ENCODE peak calls at places on chromosome 13, in seven cellular contexts. C, I, M, R, F, L and A are unnamed samples.

GRCh38 chr13:56561327-56561726 is 579.4 kb upstream of the PRR20A start:
- DNase-seq in I (peak; percentile 2), M (peak; percentile 5), R (no peak), C (no peak), L (no peak), F (peak; percentile 18), A (peak; percentile 50)

GRCh38 chr13:47081850-47082249 is 185.0 kb upstream of the HTR2A start:
- DNase-seq in I (no peak), L (no peak), F (no peak), R (no peak), M (no peak), C (no peak), A (no peak)

GRCh38 chr13:78826936-78827335 is 168.0 kb upstream of the OBI1 start:
- DNase-seq in F (no peak), L (no peak), C (no peak), I (no peak), R (no peak), M (no peak), A (no peak)

GRCh38 chr13:99357149-99357596 is 50.0 kb upstream of the GPR183 start:
- DNase-seq in I (no peak), M (no peak), F (no peak), L (no peak), R (no peak), C (no peak), A (no peak)

GRCh38 chr13:111204438-111205177 is 89.5 kb downstream of the ARHGEF7 start:
- DNase-seq in F (peak; percentile 42), I (no peak), L (peak; percentile 71), C (no peak), M (peak; percentile 75), R (no peak), A (no peak)

GRCh38 chr13:33280923-33281322 is 4.6 kb downstream of the STARD13 start:
- DNase-seq in M (no peak), F (no peak), R (no peak), L (no peak), I (no peak), C (no peak), A (no peak)

GRCh38 chr13:46126552-46127171 is 21.8 kb upstream of the CPB2 start:
- DNase-seq in F (peak; percentile 91), L (peak; percentile 81), I (peak; percentile 75), R (peak; percentile 8), C (peak; percentile 59), M (peak; percentile 81), A (peak; percentile 89)

GRCh38 chr13:99958402-99959126 is 13.0 kb downstream of the ZIC5 start:
- DNase-seq in C (no peak), R (no peak), F (no peak), L (no peak), M (peak; percentile 31), I (no peak), A (no peak)

GRCh38 chr13:30832845-30833332 is 73.2 kb upstream of the MEDAG start:
- DNase-seq in M (peak; percentile 78), R (no peak), L (peak; percentile 66), I (peak; percentile 95), C (peak; percentile 94), F (peak; percentile 95), A (no peak)

GRCh38 chr13:20231839-20232555 is at the start of gene GJB6:
- DNase-seq in F (peak; percentile 77), C (peak; percentile 54), I (no peak), R (no peak), M (peak; percentile 90), L (peak; percentile 39), A (no peak)

GRCh38 chr13:29849071-29849541 is 1.3 kb downstream of the UBL3 start:
- DNase-seq in R (no peak), F (peak; percentile 64), M (no peak), I (peak; percentile 26), L (no peak), C (peak; percentile 43), A (peak; percentile 69)

GRCh38 chr13:42066542-42066941 is 18.1 kb downstream of the DGKH start:
- DNase-seq in C (no peak), R (no peak), F (no peak), L (no peak), M (no peak), I (no peak), A (no peak)

GRCh38 chr13:24228852-24229458 is 68.4 kb downstream of the SPATA13 start:
- DNase-seq in C (no peak), L (no peak), F (peak; percentile 83), I (peak; percentile 60), R (no peak), M (peak; percentile 64), A (peak; percentile 35)

GRCh38 chr13:107144432-107144831 is 576.5 kb upstream of the ARGLU1 start:
- DNase-seq in L (no peak), F (peak; percentile 19), I (peak; percentile 0), R (no peak), C (no peak), M (no peak), A (peak; percentile 41)

GRCh38 chr13:97273341-97273831 is 51.3 kb downstream of the MBNL2 start:
- DNase-seq in R (no peak), M (no peak), F (no peak), L (no peak), I (no peak), C (no peak), A (no peak)

GRCh38 chr13:36275190-36276002 is 22.2 kb downstream of the CCDC169 start:
- DNase-seq in F (peak; percentile 77), M (peak; percentile 33), L (no peak), C (no peak), R (no peak), I (peak; percentile 60), A (peak; percentile 47)